ENCODE peak calls at places on chromosomes 4 and X, in eight cellular contexts. L, N, R, M, O, D, W and F are unnamed samples.

GRCh38 chrX:47187106-47187677 is 6.4 kb upstream of the UBA1 start:
- DNase-seq in L (no peak), N (no peak), R (no peak), M (no peak), O (no peak), D (no peak), W (no peak), F (no peak)

GRCh38 chr4:8026455-8026854 is 86.8 kb upstream of the AFAP1 start:
- DNase-seq in L (no peak), N (no peak), R (no peak), M (no peak), O (no peak), D (no peak), W (no peak), F (no peak)

GRCh38 chrX:9530848-9531274 is 66.0 kb downstream of the TBL1X start:
- DNase-seq in L (peak; percentile 69), N (peak; percentile 79), R (peak; percentile 93), M (peak; percentile 69), O (peak; percentile 23), D (peak; percentile 51), W (no peak), F (peak; percentile 65)

GRCh38 chrX:108641589-108642272 is 94.6 kb downstream of the IRS4 start:
- DNase-seq in L (no peak), N (no peak), R (no peak), M (no peak), O (peak; percentile 4), D (no peak), W (no peak), F (no peak)

GRCh38 chr4:150216725-150217124 is 138.5 kb downstream of the DCLK2 start:
- DNase-seq in L (no peak), N (no peak), R (no peak), M (no peak), O (no peak), D (no peak), W (no peak), F (no peak)

GRCh38 chr4:122163767-122164166 is 11.6 kb downstream of the BLTP1 start:
- DNase-seq in L (no peak), N (no peak), R (no peak), M (no peak), O (no peak), D (no peak), W (no peak), F (no peak)

GRCh38 chr4:92047209-92047877 is 256.4 kb upstream of the GRID2 start:
- DNase-seq in L (no peak), N (no peak), R (peak; percentile 91), M (no peak), O (no peak), D (no peak), W (no peak), F (no peak)

GRCh38 chr4:60611762-60612496 is 588.2 kb upstream of the ADGRL3 start:
- DNase-seq in L (no peak), N (no peak), R (no peak), M (no peak), O (no peak), D (no peak), W (no peak), F (no peak)

GRCh38 chr4:40475609-40476008 is 140.5 kb downstream of the CHRNA9 start:
- DNase-seq in L (no peak), N (no peak), R (no peak), M (no peak), O (no peak), D (no peak), W (no peak), F (no peak)

DNA sequence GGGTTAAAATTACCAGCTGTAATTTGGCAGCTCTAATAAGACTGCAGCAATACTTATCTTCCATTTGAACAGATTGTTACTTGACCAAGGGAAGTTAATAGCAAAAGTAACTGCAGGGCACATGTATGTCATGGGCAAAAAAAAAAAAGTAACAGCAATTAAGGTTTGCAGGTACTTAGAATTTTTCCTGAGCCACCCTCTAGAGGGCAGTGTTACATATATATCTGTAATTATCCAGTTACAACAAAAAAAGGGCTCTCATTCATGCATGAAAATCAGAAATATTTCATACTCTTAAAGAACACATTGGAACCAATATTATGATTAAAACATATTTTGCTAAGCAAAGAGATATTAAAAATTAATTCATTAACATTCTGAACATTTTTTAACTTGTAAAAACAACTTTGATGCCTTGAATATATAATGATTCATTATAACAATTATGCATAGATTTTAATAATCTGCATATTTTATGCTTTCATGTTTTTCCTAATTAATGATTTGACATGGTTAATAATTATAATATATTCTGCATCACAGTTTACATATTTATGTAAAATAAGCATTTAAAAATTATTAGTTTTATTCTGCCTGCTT is 25.1 kb downstream of the XIAP start:
- DNase-seq in L (no peak), N (peak; percentile 23), R (peak; percentile 69), M (peak; percentile 32), O (peak; percentile 65), D (no peak), W (no peak), F (peak; percentile 50)
- TF ChIP-seq CTCF in L (no peak), N (peak; percentile 45), R (peak; percentile 38), M (peak; percentile 19), O (peak; percentile 26), D (peak; percentile 50), W (no peak), F (peak; percentile 41)

GRCh38 chr4:38873290-38873949 is 5.8 kb downstream of the FAM114A1 start:
- DNase-seq in L (no peak), N (no peak), R (no peak), M (no peak), O (no peak), D (no peak), W (no peak), F (no peak)
- TF ChIP-seq CTCF in L (no peak), N (no peak), R (peak; percentile 5), M (no peak), O (no peak), D (no peak), W (no peak), F (no peak)

GRCh38 chr4:66169341-66169740 is 499.1 kb upstream of the EPHA5 start:
- DNase-seq in L (no peak), N (no peak), R (peak; percentile 55), M (no peak), O (no peak), D (no peak), W (no peak), F (no peak)
- TF ChIP-seq CTCF in L (no peak), N (peak; percentile 37), R (peak; percentile 27), M (no peak), O (no peak), D (no peak), W (no peak), F (no peak)

GRCh38 chr4:12409507-12410190 is 981.0 kb upstream of the HS3ST1 start:
- DNase-seq in L (no peak), N (no peak), R (peak; percentile 90), M (no peak), O (no peak), D (no peak), W (no peak), F (no peak)
- TF ChIP-seq CTCF in L (no peak), N (no peak), R (peak; percentile 64), M (no peak), O (no peak), D (no peak), W (no peak), F (no peak)

DNA sequence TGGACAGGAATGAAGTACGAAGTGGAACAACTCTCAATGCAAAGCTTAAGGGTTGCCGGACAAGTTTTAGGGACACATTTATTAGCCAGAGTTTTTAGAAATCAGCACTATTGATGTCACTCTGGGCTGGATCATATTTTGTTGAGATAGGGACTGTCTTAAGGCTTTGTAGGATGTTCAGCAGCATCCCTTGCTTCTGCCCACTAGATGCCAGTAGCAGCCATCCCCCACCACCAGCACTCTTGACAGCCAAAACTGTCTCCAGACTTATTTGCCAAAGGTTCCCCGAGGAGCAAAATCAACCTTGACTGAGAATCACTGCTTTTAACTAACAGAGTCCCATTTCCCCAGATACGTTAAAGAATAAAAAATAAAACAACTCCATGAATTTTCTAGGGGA is 1497.3 kb downstream of the STIM2 start:
- DNase-seq in L (peak; percentile 32), N (peak; percentile 11), R (peak; percentile 50), M (no peak), O (no peak), D (no peak), W (no peak), F (no peak)
- TF ChIP-seq CTCF in L (no peak), N (peak; percentile 62), R (peak; percentile 43), M (no peak), O (no peak), D (no peak), W (no peak), F (no peak)

GRCh38 chr4:20418865-20419451 is 167.3 kb downstream of the SLIT2 start:
- DNase-seq in L (no peak), N (peak; percentile 57), R (peak; percentile 88), M (no peak), O (peak; percentile 70), D (no peak), W (no peak), F (peak; percentile 34)
- TF ChIP-seq CTCF in L (peak; percentile 18), N (peak; percentile 52), R (peak; percentile 65), M (peak; percentile 47), O (peak; percentile 46), D (peak; percentile 45), W (peak; percentile 20), F (peak; percentile 63)

GRCh38 chr4:185015108-185015507 is 3.2 kb upstream of the HELT start:
- DNase-seq in L (no peak), N (no peak), R (peak; percentile 18), M (no peak), O (no peak), D (no peak), W (no peak), F (no peak)
- TF ChIP-seq CTCF in L (no peak), N (peak; percentile 23), R (peak; percentile 13), M (no peak), O (no peak), D (no peak), W (no peak), F (no peak)

DNA sequence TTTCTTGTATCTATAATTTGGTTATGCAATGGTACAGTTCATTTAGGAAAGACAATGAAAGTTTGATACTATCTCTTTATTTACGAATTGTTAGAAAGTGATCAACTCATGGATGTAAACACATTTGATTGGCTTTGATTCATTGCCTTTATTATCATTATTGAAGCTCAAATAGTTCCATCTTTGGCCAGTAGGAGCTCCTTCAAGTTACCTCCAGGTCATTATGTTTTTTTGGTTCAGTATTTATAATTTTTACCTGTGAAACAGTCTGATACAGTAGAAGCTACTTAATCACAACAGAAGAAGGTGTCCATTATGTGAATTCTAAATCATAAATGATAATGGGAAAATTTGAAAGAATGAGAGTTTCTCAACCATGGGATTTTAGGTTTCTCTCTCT is 12.4 kb downstream of the NPY5R start:
- DNase-seq in L (no peak), N (no peak), R (no peak), M (no peak), O (no peak), D (no peak), W (no peak), F (no peak)
- TF ChIP-seq CTCF in L (peak; percentile 14), N (no peak), R (no peak), M (no peak), O (no peak), D (no peak), W (no peak), F (no peak)